ENCODE peak calls at places on chromosomes 11 and 22, in seven cellular contexts. X is breast epithelium, N is ACHN, D is left ventricle myocardium superior, G is MG63, B is DMS 273 treated with DMSO at 0.1 percent for 48 hours, S is GM12865. U is an unnamed sample.

GRCh38 chr11:126949066-126949945 is 51.3 kb downstream of the KIRREL3 start:
- DNase-seq in D (no peak), N (peak), X (no peak), S (no peak), B (no peak), G (peak), U (no peak)

GRCh38 chr22:30324008-30324730 is 2.6 kb downstream of the TBC1D10A start:
- DNase-seq in G (no peak), S (peak), B (no peak), N (no peak), D (no peak), X (no peak), U (no peak)

GRCh38 chr22:49979587-49980264 is 19.2 kb downstream of the PIM3 start:
- DNase-seq in X (peak), G (no peak), S (peak), D (peak), B (no peak), N (peak), U (peak)

GRCh38 chr11:61919113-61919840 is 1.9 kb upstream of the RAB3IL1 start:
- DNase-seq in D (peak), G (no peak), B (no peak), N (no peak), S (no peak), X (no peak), U (no peak)

GRCh38 chr11:115321602-115322289 is 182.5 kb downstream of the CADM1 start:
- DNase-seq in G (no peak), S (no peak), X (no peak), N (no peak), D (no peak), B (no peak), U (no peak)

GRCh38 chr11:64258946-64259532 is 7.7 kb downstream of the PLCB3 start:
- DNase-seq in G (no peak), S (no peak), X (no peak), B (no peak), D (no peak), N (no peak), U (no peak)

GRCh38 chr22:39240841-39241631 is 3.7 kb downstream of the PDGFB start:
- DNase-seq in D (peak), B (no peak), X (peak), N (no peak), G (no peak), S (no peak), U (no peak)

GRCh38 chr11:78192223-78192719 is 3.6 kb downstream of the USP35 start:
- DNase-seq in B (no peak), N (no peak), D (no peak), S (no peak), G (no peak), X (peak), U (no peak)

GRCh38 chr11:67053896-67054850 is 2.5 kb upstream of the RHOD start:
- DNase-seq in B (no peak), G (peak), D (peak), X (peak), N (peak), S (peak), U (peak)

GRCh38 chr11:1460994-1461805 is 25.4 kb downstream of the MOB2 start:
- DNase-seq in N (no peak), D (no peak), B (no peak), S (no peak), G (no peak), X (no peak), U (no peak)

GRCh38 chr11:67605231-67606011 is 1.3 kb upstream of the NDUFV1 start:
- DNase-seq in S (no peak), B (no peak), D (no peak), X (no peak), G (no peak), N (no peak), U (no peak)

GRCh38 chr11:11667056-11667455 is 45.3 kb upstream of the GALNT18 start:
- DNase-seq in G (peak), B (no peak), X (no peak), D (no peak), S (no peak), N (no peak), U (no peak)

GRCh38 chr22:40764743-40765441 is 54.3 kb downstream of the SLC25A17 start:
- DNase-seq in D (no peak), B (no peak), N (no peak), S (peak), X (no peak), G (no peak), U (no peak)

GRCh38 chr22:50531546-50532352 is 1.9 kb upstream of the TYMP start:
- DNase-seq in X (peak), D (peak), S (peak), G (peak), B (no peak), N (peak), U (peak)

GRCh38 chr22:45420011-45420410 is 6.5 kb downstream of the RIBC2 start:
- DNase-seq in B (no peak), X (no peak), S (no peak), G (no peak), D (no peak), N (no peak), U (no peak)

GRCh38 chr11:944711-945470 is 19.2 kb downstream of the AP2A2 start:
- DNase-seq in X (no peak), B (no peak), D (no peak), S (no peak), G (no peak), N (no peak), U (no peak)

GRCh38 chr22:39177791-39178190 is 25.3 kb upstream of the CBX7 start:
- DNase-seq in G (no peak), N (no peak), D (peak), S (no peak), X (no peak), B (no peak), U (no peak)

GRCh38 chr11:10902301-10902700 is 44.4 kb upstream of the ZBED5 start:
- DNase-seq in X (no peak), S (no peak), B (no peak), G (no peak), N (no peak), D (no peak), U (no peak)

GRCh38 chr22:50271519-50271970 is 1.4 kb upstream of the MAPK11 start:
- DNase-seq in G (peak), D (peak), B (no peak), X (no peak), S (peak), N (peak), U (peak)

GRCh38 chr22:45429921-45430775 is 16.7 kb downstream of the RIBC2 start:
- DNase-seq in B (no peak), S (no peak), G (no peak), X (no peak), D (no peak), N (no peak), U (no peak)

GRCh38 chr11:85946221-85946620 is 91.0 kb downstream of the CCDC83 start:
- DNase-seq in D (no peak), G (no peak), N (no peak), S (no peak), X (no peak), B (no peak), U (no peak)

GRCh38 chr11:106724293-106724892 is 293.9 kb downstream of the GUCY1A2 start:
- DNase-seq in S (no peak), G (no peak), N (no peak), B (no peak), X (no peak), D (no peak), U (no peak)

GRCh38 chr11:73085189-73085875 is 56.8 kb downstream of the FCHSD2 start:
- DNase-seq in X (no peak), B (no peak), S (peak), G (no peak), D (no peak), N (no peak), U (no peak)

GRCh38 chr22:41021655-41022454 is 70.5 kb upstream of the EP300 start:
- DNase-seq in N (peak), G (peak), X (peak), S (peak), D (peak), B (no peak), U (peak)

GRCh38 chr22:46148336-46148735 is 2.0 kb upstream of the PPARA start:
- DNase-seq in X (peak), S (no peak), N (no peak), D (no peak), B (no peak), G (no peak), U (no peak)

GRCh38 chr11:134331565-134332188 is at the start of gene GLB1L2:
- DNase-seq in X (peak), B (peak), N (no peak), D (peak), G (peak), S (peak), U (peak)

GRCh38 chr11:3944198-3944597 is 88.7 kb downstream of the STIM1 start:
- DNase-seq in B (no peak), X (no peak), G (no peak), D (no peak), S (no peak), N (no peak), U (no peak)

U was measured in NCI-H1105.